ENCODE peak calls at places on chromosomes 1 and 21, in seven cellular contexts. S, E, T, H, O, W and F are unnamed samples.

GRCh38 chr1:30798389-30798951 is 40.9 kb upstream of the LAPTM5 start:
- DNase-seq in S (no peak), T (peak; percentile 81), O (no peak), H (no peak), E (peak; percentile 76), W (peak; percentile 62), F (peak; percentile 82)

GRCh38 chr1:81509619-81510018 is 291.1 kb upstream of the ADGRL2 start:
- DNase-seq in O (no peak), S (no peak), W (peak; percentile 17), H (no peak), E (peak; percentile 27), T (no peak), F (no peak)

GRCh38 chr21:41932576-41933258 is 21.1 kb downstream of the C2CD2 start:
- DNase-seq in O (no peak), S (no peak), E (no peak), T (no peak), H (no peak), W (no peak), F (no peak)

GRCh38 chr1:177650947-177651346 is 318.9 kb downstream of the SEC16B start:
- DNase-seq in O (no peak), E (peak; percentile 58), T (no peak), H (no peak), S (no peak), W (no peak), F (no peak)

GRCh38 chr1:164858233-164858632 is 299.2 kb downstream of the PBX1 start:
- DNase-seq in O (no peak), W (no peak), T (no peak), S (peak; percentile 85), E (no peak), H (no peak), F (no peak)

GRCh38 chr1:52435650-52436049 is 31.2 kb downstream of the PRPF38A start:
- DNase-seq in T (no peak), E (no peak), O (no peak), H (no peak), W (no peak), S (no peak), F (no peak)

GRCh38 chr1:11285883-11286734 is 13.1 kb downstream of the UBIAD1 start:
- DNase-seq in W (no peak), E (no peak), S (no peak), O (peak; percentile 34), T (no peak), H (no peak), F (no peak)

GRCh38 chr1:177132141-177132540 is 32.4 kb downstream of the ASTN1 start:
- DNase-seq in S (no peak), E (no peak), T (no peak), W (no peak), H (no peak), O (no peak), F (no peak)

GRCh38 chr1:19130476-19130875 is 79.6 kb downstream of the UBR4 start:
- DNase-seq in W (no peak), E (no peak), S (no peak), O (no peak), T (no peak), H (no peak), F (no peak)

GRCh38 chr1:91478693-91479234 is 21.9 kb upstream of the CDC7 start:
- DNase-seq in W (no peak), O (no peak), T (no peak), H (no peak), S (no peak), E (no peak), F (no peak)

GRCh38 chr21:44431300-44431699 is 24.0 kb upstream of the LRRC3 start:
- DNase-seq in T (no peak), S (no peak), W (no peak), E (no peak), H (no peak), O (no peak), F (no peak)

GRCh38 chr1:159920651-159921050 is 4.7 kb downstream of the TAGLN2 start:
- DNase-seq in W (no peak), H (no peak), E (no peak), O (no peak), T (no peak), S (no peak), F (no peak)

GRCh38 chr1:159923203-159924024 is 1.9 kb downstream of the TAGLN2 start:
- DNase-seq in W (peak; percentile 91), O (peak; percentile 84), E (peak; percentile 89), H (peak; percentile 91), S (no peak), T (peak; percentile 95), F (peak; percentile 90)

GRCh38 chr1:159921251-159921650 is 4.1 kb downstream of the TAGLN2 start:
- DNase-seq in O (no peak), W (no peak), E (no peak), T (no peak), S (no peak), H (no peak), F (no peak)

GRCh38 chr1:159922499-159923202 is 2.7 kb downstream of the TAGLN2 start:
- DNase-seq in S (no peak), E (peak; percentile 51), W (no peak), T (peak; percentile 94), H (no peak), O (peak; percentile 41), F (peak; percentile 83)

GRCh38 chr1:159921700-159922498 is 3.4 kb downstream of the TAGLN2 start:
- DNase-seq in S (no peak), E (no peak), H (peak; percentile 27), T (peak; percentile 86), W (no peak), O (no peak), F (peak; percentile 60)
- H3K4me3 ChIP-seq in S (no peak overlapping the region), E (peak overlapping the region; percentile 93), H (peak overlapping the region; percentile 77), T (peak overlapping the region; percentile 76), W (no peak overlapping the region), O (peak overlapping the region; percentile 95), F (peak overlapping the region; percentile 99)

GRCh38 chr1:1945782-1946393 is 26.8 kb upstream of the TMEM52 start:
- DNase-seq in T (peak; percentile 41), W (no peak), O (no peak), E (no peak), S (no peak), H (no peak), F (no peak)

GRCh38 chr1:1941868-1942752 is 23.0 kb upstream of the TMEM52 start:
- DNase-seq in W (no peak), E (no peak), S (no peak), O (no peak), T (peak; percentile 59), H (no peak), F (no peak)

GRCh38 chr1:1942753-1943656 is 23.9 kb upstream of the TMEM52 start:
- DNase-seq in E (no peak), S (no peak), H (no peak), T (peak; percentile 78), W (no peak), O (no peak), F (peak; percentile 65)

GRCh38 chr1:1946540-1946939 is 27.5 kb upstream of the TMEM52 start:
- DNase-seq in T (peak; percentile 93), O (no peak), H (no peak), W (no peak), E (peak; percentile 82), S (no peak), F (peak; percentile 81)

DNA sequence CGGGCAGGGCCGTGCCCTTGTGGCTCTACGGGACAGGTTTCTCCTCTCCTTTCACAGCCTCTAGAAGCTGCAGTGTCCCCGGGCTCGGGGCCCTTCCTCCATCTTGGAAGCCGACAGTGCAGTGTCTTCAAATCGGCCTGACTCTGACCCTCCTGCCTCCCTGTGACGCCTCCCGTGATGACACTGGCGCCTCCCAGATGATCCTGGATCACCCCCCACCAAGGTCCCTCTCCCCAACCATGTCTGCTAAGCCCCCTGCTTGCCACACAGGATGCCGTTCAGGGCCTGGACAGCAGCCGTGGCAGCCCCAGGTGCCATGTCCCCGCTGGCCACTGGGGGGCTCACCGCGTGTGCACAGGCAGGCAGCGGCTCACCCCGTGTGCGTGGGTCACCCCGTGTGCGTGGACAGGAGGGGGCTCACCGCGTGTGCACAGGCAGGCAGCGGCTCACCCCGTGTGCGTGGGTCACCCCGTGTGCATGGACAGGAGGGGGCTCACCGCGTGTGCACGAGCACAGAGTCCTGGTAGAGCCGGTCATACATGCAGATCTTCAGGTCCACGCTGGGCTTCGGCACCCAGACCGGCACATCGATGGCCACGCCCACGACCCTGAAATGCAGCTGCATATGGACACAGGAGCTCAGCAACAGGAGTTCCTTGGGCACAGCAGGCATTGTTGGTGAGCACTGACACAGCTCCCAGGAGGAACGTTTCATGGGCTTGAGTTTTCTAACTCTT is 24.9 kb upstream of the TMEM52 start:
- DNase-seq in T (peak; percentile 79), E (peak; percentile 64), H (no peak), W (no peak), O (peak; percentile 68), S (peak; percentile 70), F (peak; percentile 82)
- H3K4me3 ChIP-seq in T (peak overlapping the region; percentile 42), E (no peak overlapping the region), H (no peak overlapping the region), W (no peak overlapping the region), O (no peak overlapping the region), S (peak overlapping the region; percentile 58), F (no peak overlapping the region)

DNA sequence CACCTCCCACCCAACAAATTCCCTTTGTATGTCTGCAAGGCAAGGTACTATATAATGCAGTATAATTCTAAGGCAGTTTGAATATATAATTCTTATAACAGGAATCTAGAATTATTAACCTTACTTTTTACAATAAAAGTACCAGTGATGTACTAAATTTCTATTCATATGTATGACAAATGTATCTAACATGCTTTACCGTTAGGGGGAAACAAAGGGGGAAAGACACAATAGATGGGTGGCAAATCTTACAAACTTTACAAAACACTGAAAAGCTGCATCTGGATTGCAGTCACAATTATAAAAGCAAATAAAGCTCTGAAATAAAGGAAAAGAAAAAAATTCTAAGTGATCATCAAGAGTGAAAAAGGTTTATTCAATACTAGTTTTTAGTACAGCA is 2.3 kb downstream of the PIK3R3 start:
- DNase-seq in H (no peak), S (no peak), W (no peak), T (no peak), O (peak; percentile 54), E (no peak), F (no peak)
- H3K4me3 ChIP-seq in H (no peak overlapping the region), S (no peak overlapping the region), W (no peak overlapping the region), T (peak overlapping the region; percentile 77), O (peak overlapping the region; percentile 96), E (peak overlapping the region; percentile 65), F (peak overlapping the region; percentile 80)

GRCh38 chr1:212515329-212515760 is 82.6 kb downstream of the NENF start:
- DNase-seq in E (no peak), W (no peak), S (no peak), H (no peak), T (no peak), O (no peak), F (no peak)

GRCh38 chr1:212514782-212515181 is 82.1 kb downstream of the NENF start:
- DNase-seq in S (no peak), T (no peak), O (peak; percentile 11), E (no peak), W (no peak), H (no peak), F (no peak)

GRCh38 chr1:212512731-212513559 is 80.2 kb downstream of the NENF start:
- DNase-seq in S (no peak), T (no peak), E (no peak), H (no peak), W (no peak), O (no peak), F (no peak)

GRCh38 chr1:212514056-212514614 is 81.4 kb downstream of the NENF start:
- DNase-seq in W (no peak), E (no peak), O (peak; percentile 23), T (peak; percentile 92), S (no peak), H (no peak), F (peak; percentile 70)

DNA sequence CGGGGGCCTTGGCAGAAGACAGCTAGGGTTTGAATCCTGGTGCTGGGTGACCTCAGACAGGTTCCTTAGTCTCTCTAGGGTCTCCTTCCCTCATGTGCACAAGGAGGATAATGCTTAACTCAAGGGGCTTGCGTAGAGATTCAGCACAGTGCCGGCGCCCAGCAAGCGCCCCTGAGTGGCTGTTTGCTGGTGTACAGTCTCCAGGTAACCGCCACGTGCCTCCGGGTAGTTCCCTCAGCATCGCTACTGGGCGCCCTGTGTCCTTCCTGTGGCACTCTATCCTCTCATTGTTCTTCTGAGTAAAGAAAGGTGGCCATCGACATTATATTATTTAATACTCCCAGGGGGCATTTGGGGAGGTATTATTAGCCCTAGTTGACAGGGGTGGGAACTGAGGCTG is 80.9 kb downstream of the NENF start:
- DNase-seq in E (no peak), T (no peak), O (no peak), W (no peak), H (no peak), S (no peak), F (no peak)
- H3K4me3 ChIP-seq in E (no peak overlapping the region), T (no peak overlapping the region), O (no peak overlapping the region), W (no peak overlapping the region), H (no peak overlapping the region), S (no peak overlapping the region), F (no peak overlapping the region)